ENCODE peak calls at places on chromosomes 12 and 14, in eight cellular contexts. Y, Z, A, W, I, P, Q and E are unnamed samples.

GRCh38 chr14:53153702-53154112 is 584 bp upstream of the DDHD1 start:
- DNase-seq in Y (no peak), Z (no peak), A (no peak), W (no peak), I (no peak), P (no peak), Q (no peak), E (no peak)

GRCh38 chr12:63010698-63011097 is 75.7 kb upstream of the PPM1H start:
- DNase-seq in Y (no peak), Z (no peak), A (no peak), W (no peak), I (no peak), P (no peak), Q (no peak), E (no peak)

GRCh38 chr12:49131051-49131972 is at the start of gene TUBA1B:
- DNase-seq in Y (peak), Z (peak), A (peak), W (peak), I (peak), P (peak), Q (peak), E (peak)

GRCh38 chr14:89190779-89191513 is 226.1 kb downstream of the FOXN3 start:
- DNase-seq in Y (no peak), Z (no peak), A (no peak), W (no peak), I (no peak), P (no peak), Q (peak), E (no peak)

GRCh38 chr12:4909734-4910501 is at the start of gene KCNA1:
- DNase-seq in Y (no peak), Z (no peak), A (no peak), W (no peak), I (no peak), P (no peak), Q (peak), E (no peak)

GRCh38 chr12:7017870-7018349 is 366 bp downstream of the LPCAT3 start:
- DNase-seq in Y (peak), Z (no peak), A (no peak), W (no peak), I (no peak), P (peak), Q (no peak), E (peak)

GRCh38 chr14:95660550-95661515 is 25.4 kb upstream of the TCL1B start:
- DNase-seq in Y (no peak), Z (no peak), A (no peak), W (no peak), I (no peak), P (no peak), Q (no peak), E (no peak)

GRCh38 chr12:6548556-6549378 is 7.1 kb downstream of the IFFO1 start:
- DNase-seq in Y (peak), Z (no peak), A (no peak), W (peak), I (peak), P (no peak), Q (no peak), E (no peak)

GRCh38 chr14:89198544-89199329 is 218.3 kb downstream of the FOXN3 start:
- DNase-seq in Y (no peak), Z (no peak), A (no peak), W (no peak), I (no peak), P (no peak), Q (no peak), E (no peak)

GRCh38 chr12:132660047-132660446 is 27.1 kb downstream of the POLE start:
- DNase-seq in Y (no peak), Z (no peak), A (no peak), W (no peak), I (no peak), P (no peak), Q (no peak), E (no peak)

GRCh38 chr12:115897718-115898117 is 379.8 kb downstream of the MED13L start:
- DNase-seq in Y (no peak), Z (no peak), A (no peak), W (no peak), I (no peak), P (no peak), Q (no peak), E (no peak)

GRCh38 chr12:93335603-93336162 is 42.0 kb upstream of the NUDT4 start:
- DNase-seq in Y (no peak), Z (no peak), A (no peak), W (no peak), I (no peak), P (no peak), Q (no peak), E (no peak)

GRCh38 chr14:59356783-59357182 is 108.4 kb downstream of the GPR135 start:
- DNase-seq in Y (no peak), Z (no peak), A (no peak), W (no peak), I (no peak), P (no peak), Q (no peak), E (no peak)

GRCh38 chr12:108955225-108955835 is 65.5 kb downstream of the SVOP start:
- DNase-seq in Y (peak), Z (no peak), A (peak), W (no peak), I (no peak), P (no peak), Q (no peak), E (peak)

GRCh38 chr14:56554301-56554700 is 25.3 kb upstream of the TMEM260 start:
- DNase-seq in Y (no peak), Z (no peak), A (no peak), W (no peak), I (no peak), P (no peak), Q (no peak), E (no peak)

GRCh38 chr12:107159384-107159900 is 66.1 kb upstream of the CRY1 start:
- DNase-seq in Y (no peak), Z (no peak), A (no peak), W (no peak), I (no peak), P (no peak), Q (no peak), E (no peak)

GRCh38 chr12:22230280-22230794 is 104.2 kb downstream of the ST8SIA1 start:
- DNase-seq in Y (peak), Z (no peak), A (no peak), W (no peak), I (no peak), P (peak), Q (no peak), E (no peak)

GRCh38 chr14:70563869-70564268 is 29.1 kb upstream of the ADAM20 start:
- DNase-seq in Y (no peak), Z (no peak), A (peak), W (no peak), I (no peak), P (no peak), Q (no peak), E (no peak)

GRCh38 chr14:77327111-77327510 is 6.3 kb downstream of the GSTZ1 start:
- DNase-seq in Y (no peak), Z (no peak), A (no peak), W (no peak), I (no peak), P (no peak), Q (no peak), E (no peak)

GRCh38 chr12:12024958-12025682 is 45.6 kb upstream of the BCL2L14 start:
- DNase-seq in Y (no peak), Z (no peak), A (no peak), W (no peak), I (no peak), P (no peak), Q (no peak), E (no peak)

DNA sequence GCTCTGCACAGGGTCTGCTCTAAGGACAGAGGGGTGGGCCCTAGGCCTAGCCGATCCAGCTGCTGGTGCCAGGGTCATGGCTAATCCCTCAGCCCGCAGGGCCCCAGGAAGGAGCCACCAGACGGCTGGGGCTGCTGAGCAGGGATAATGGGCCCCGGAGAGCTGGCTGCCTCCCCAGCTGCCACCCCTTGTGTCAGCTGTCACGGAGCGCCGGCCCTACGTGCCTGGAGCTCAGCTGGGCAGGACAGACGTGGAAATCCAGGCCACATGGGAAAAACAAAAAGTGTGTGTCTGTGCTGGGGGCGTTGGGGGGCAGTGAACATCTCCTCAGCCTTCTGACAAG is 36.2 kb downstream of the CHGA start:
- DNase-seq in Y (no peak), Z (no peak), A (peak), W (no peak), I (no peak), P (no peak), Q (no peak), E (no peak)
- H3K27ac ChIP-seq in Y (no peak), Z (no peak), A (peak), W (no peak), I (no peak), P (no peak), Q (no peak), E (no peak)

GRCh38 chr14:105414456-105415371 is 4.9 kb upstream of the MTA1 start:
- DNase-seq in Y (peak), Z (peak), A (peak), W (peak), I (peak), P (peak), Q (peak), E (peak)
- TF ChIP-seq CTCF in Y (peak), Z (peak), A (peak), W (peak), I (peak), P (peak), Q (peak), E (peak)

GRCh38 chr14:92493492-92493891 is 20.1 kb upstream of the RIN3 start:
- DNase-seq in Y (no peak), Z (no peak), A (no peak), W (no peak), I (no peak), P (no peak), Q (peak), E (no peak)

GRCh38 chr14:92494512-92494911 is 19.1 kb upstream of the RIN3 start:
- DNase-seq in Y (no peak), Z (no peak), A (no peak), W (no peak), I (no peak), P (no peak), Q (no peak), E (no peak)

GRCh38 chr14:92493024-92493423 is 20.6 kb upstream of the RIN3 start:
- DNase-seq in Y (no peak), Z (no peak), A (no peak), W (no peak), I (no peak), P (no peak), Q (peak), E (no peak)

GRCh38 chr14:92496458-92496857 is 17.1 kb upstream of the RIN3 start:
- DNase-seq in Y (no peak), Z (no peak), A (no peak), W (peak), I (no peak), P (no peak), Q (no peak), E (no peak)

DNA sequence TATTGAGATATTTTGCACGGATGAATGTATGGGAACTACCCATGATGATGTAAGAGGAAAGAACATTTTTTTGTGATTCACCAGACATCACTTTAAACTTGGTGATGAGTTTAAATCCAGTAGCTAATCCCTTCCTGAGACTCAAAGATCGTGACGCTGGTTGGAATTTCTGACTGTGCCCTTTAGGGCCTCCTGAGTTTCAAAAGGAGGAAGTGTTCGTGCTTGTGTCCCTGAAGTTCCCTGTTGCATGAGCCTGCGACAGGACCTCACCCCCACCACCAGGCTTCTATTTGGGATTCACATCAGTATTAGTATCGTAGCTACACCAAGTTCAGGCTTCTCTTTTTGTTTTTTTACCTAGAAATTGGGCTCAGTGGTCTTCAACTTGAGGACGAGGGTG is 18.5 kb upstream of the RIN3 start:
- DNase-seq in Y (no peak), Z (no peak), A (no peak), W (peak), I (no peak), P (no peak), Q (no peak), E (no peak)
- H3K27ac ChIP-seq in Y (no peak), Z (no peak), A (no peak), W (no peak), I (no peak), P (peak), Q (no peak), E (no peak)

GRCh38 chr14:102323102-102323501 is 3.6 kb downstream of the ZNF839 start:
- DNase-seq in Y (peak), Z (no peak), A (peak), W (peak), I (peak), P (peak), Q (peak), E (peak)
- TF ChIP-seq CTCF in Y (peak), Z (peak), A (peak), W (peak), I (no peak), P (peak), Q (peak), E (peak)

DNA sequence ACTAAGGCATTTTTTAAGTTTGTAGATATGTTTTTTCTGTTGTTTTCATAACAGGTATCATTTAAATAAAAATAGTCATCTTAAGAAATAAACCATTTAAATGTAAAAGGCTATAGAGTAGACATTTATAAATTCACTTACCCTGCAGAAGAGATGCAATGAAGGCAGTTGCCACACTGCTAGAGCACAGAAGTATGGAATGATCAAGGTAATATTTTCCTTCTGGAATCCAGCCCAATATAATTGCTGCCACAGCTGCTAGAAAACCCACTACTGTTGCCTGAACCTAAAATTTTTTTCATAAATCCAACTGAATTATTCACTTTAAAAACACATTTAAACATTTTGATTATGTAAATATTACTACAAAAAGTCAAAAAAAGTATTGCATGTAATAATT is 69.2 kb downstream of the SLC41A2 start:
- DNase-seq in Y (no peak), Z (no peak), A (no peak), W (no peak), I (no peak), P (no peak), Q (no peak), E (no peak)
- H3K27ac ChIP-seq in Y (no peak), Z (no peak), A (no peak), W (no peak), I (no peak), P (no peak), Q (no peak), E (no peak)

GRCh38 chr14:99351166-99352007 is 79.4 kb upstream of the BCL11B start:
- DNase-seq in Y (no peak), Z (no peak), A (no peak), W (no peak), I (no peak), P (no peak), Q (no peak), E (no peak)
- TF ChIP-seq CTCF in Y (peak), Z (no peak), A (no peak), W (no peak), I (no peak), P (no peak), Q (peak), E (no peak)

GRCh38 chr12:106138279-106138645 is 492 bp downstream of the NUAK1 start:
- DNase-seq in Y (peak), Z (no peak), A (peak), W (no peak), I (no peak), P (no peak), Q (no peak), E (no peak)

GRCh38 chr12:106135781-106136180 is 3.0 kb downstream of the NUAK1 start:
- DNase-seq in Y (peak), Z (no peak), A (no peak), W (no peak), I (no peak), P (no peak), Q (no peak), E (no peak)

GRCh38 chr12:106136263-106136662 is 2.5 kb downstream of the NUAK1 start:
- DNase-seq in Y (peak), Z (peak), A (peak), W (peak), I (peak), P (peak), Q (peak), E (peak)

GRCh38 chr12:106138646-106139421 is at the start of gene NUAK1:
- DNase-seq in Y (peak), Z (no peak), A (peak), W (no peak), I (peak), P (peak), Q (peak), E (peak)

DNA sequence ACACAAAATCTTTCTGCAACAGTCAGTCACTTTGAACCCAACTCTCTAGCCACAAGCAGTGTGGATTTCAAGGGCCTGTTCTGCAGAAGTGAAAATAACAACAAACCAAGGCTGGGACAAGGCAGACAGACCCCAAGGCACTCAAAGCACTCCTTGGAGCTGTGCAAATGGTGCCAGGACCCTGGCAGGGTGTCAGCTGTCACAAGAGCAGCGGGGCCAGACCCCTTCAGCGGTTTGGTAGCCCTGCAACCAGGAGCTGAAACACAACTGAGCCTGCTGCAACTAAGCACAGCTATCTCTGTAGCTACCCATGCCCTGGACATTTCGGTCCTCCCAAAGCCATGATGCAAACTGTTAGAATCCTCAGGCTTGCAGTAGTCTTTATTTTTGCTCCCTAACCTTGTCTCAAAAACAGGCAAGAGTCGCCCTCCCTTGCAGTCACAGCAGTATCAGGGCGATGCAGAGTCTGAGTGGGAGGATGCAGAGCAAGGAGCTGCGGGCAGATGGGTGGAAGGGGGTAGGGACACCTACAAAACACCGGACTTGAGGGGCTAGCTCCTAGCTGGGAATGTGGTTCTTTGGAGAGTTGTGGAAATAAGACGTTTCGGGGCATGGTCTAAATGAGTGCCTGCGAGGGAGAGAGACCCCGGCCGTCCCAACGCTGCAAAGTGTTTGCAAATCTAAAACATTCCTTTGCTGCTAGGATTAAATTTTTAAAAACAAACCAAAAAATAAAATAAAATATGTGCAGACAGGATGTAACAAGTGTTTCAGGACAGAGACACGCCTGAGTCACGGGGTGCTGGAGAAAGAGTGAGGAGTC is 1.1 kb downstream of the NUAK1 start:
- DNase-seq in Y (no peak), Z (no peak), A (peak), W (no peak), I (no peak), P (no peak), Q (no peak), E (no peak)
- H3K27ac ChIP-seq in Y (no peak), Z (no peak), A (peak), W (peak), I (peak), P (peak), Q (no peak), E (peak)